ENCODE peak calls at places on chromosomes 7 and 10, in four cellular contexts. I, X, Q and R are unnamed samples.

GRCh38 chr10:92241501-92241900 is 49.4 kb downstream of the CPEB3 start:
- DNase-seq in Q (no peak), I (no peak), X (no peak), R (no peak)

GRCh38 chr7:139360948-139361307 is 1.2 kb downstream of the LUC7L2 start:
- DNase-seq in Q (no peak), I (no peak), X (no peak), R (no peak)

GRCh38 chr10:99435986-99436633 is 5.7 kb upstream of the GOT1 start:
- DNase-seq in I (no peak), Q (peak; percentile 55), X (peak; percentile 37), R (peak; percentile 61)

GRCh38 chr7:139355320-139355719 is 4.4 kb upstream of the LUC7L2 start:
- DNase-seq in Q (no peak), X (no peak), I (no peak), R (no peak)

GRCh38 chr10:5442056-5442989 is 30.0 kb downstream of the NET1 start:
- DNase-seq in X (peak; percentile 53), Q (peak; percentile 59), I (no peak), R (peak; percentile 74)

GRCh38 chr7:128189231-128189930 is 51.7 kb upstream of the LEP start:
- DNase-seq in X (no peak), Q (no peak), I (no peak), R (no peak)

GRCh38 chr7:3888096-3888495 is 587.0 kb downstream of the SDK1 start:
- DNase-seq in Q (no peak), X (no peak), I (no peak), R (peak; percentile 33)

GRCh38 chr7:158324397-158325360 is 262.9 kb downstream of the PTPRN2 start:
- DNase-seq in Q (no peak), I (no peak), X (no peak), R (peak; percentile 74)

GRCh38 chr10:69328346-69328687 is 50.0 kb downstream of the HK1 start:
- DNase-seq in I (no peak), Q (peak; percentile 11), X (no peak), R (no peak)

GRCh38 chr7:157755741-157756140 is 418.9 kb downstream of the DNAJB6 start:
- DNase-seq in X (no peak), I (no peak), Q (no peak), R (no peak)

GRCh38 chr7:45088821-45089313 is at the start of gene NACAD:
- DNase-seq in X (no peak), Q (no peak), I (peak; percentile 53), R (peak; percentile 17)

GRCh38 chr7:29866490-29866930 is 60.2 kb downstream of the WIPF3 start:
- DNase-seq in I (peak; percentile 29), X (no peak), Q (no peak), R (no peak)

GRCh38 chr7:106329408-106329807 is 44.6 kb upstream of the NAMPT start:
- DNase-seq in I (no peak), X (peak; percentile 41), Q (no peak), R (no peak)

GRCh38 chr7:31883761-31884164 is 186.4 kb downstream of the PDE1C start:
- DNase-seq in X (peak; percentile 91), Q (peak; percentile 64), I (no peak), R (peak; percentile 84)

GRCh38 chr7:108308276-108308675 is 148.0 kb downstream of the NRCAM start:
- DNase-seq in X (peak; percentile 34), Q (no peak), I (no peak), R (no peak)

GRCh38 chr10:132389631-132390454 is 7.2 kb upstream of the PWWP2B start:
- DNase-seq in Q (no peak), I (peak; percentile 11), X (no peak), R (no peak)

GRCh38 chr10:114504769-114505579 is 100.7 kb upstream of the AFAP1L2 start:
- DNase-seq in X (peak; percentile 79), Q (no peak), I (no peak), R (peak; percentile 91)

GRCh38 chr10:836782-837181 is 94.7 kb downstream of the LARP4B start:
- DNase-seq in I (no peak), X (no peak), Q (no peak), R (no peak)

GRCh38 chr7:84675633-84676034 is 481.0 kb upstream of the SEMA3A start:
- DNase-seq in I (no peak), X (peak; percentile 85), Q (peak; percentile 23), R (peak; percentile 93)

GRCh38 chr7:30066697-30067096 is 38.5 kb downstream of the PLEKHA8 start:
- DNase-seq in X (no peak), Q (no peak), I (no peak), R (no peak)

GRCh38 chr10:80443531-80443974 is 10.6 kb upstream of the TSPAN14 start:
- DNase-seq in Q (peak; percentile 63), I (no peak), X (no peak), R (no peak)

GRCh38 chr7:133543657-133544056 is 290.8 kb downstream of the EXOC4 start:
- DNase-seq in Q (no peak), X (no peak), I (no peak), R (no peak)

GRCh38 chr10:74855027-74855426 is 28.6 kb downstream of the KAT6B start:
- DNase-seq in I (peak; percentile 38), X (no peak), Q (peak; percentile 69), R (no peak)

GRCh38 chr7:94405506-94405905 is 10.8 kb downstream of the COL1A2 start:
- DNase-seq in I (no peak), X (no peak), Q (no peak), R (no peak)

GRCh38 chr10:13100349-13101294 is 659 bp downstream of the OPTN start:
- DNase-seq in Q (peak; percentile 36), I (peak; percentile 31), X (peak; percentile 42), R (peak; percentile 49)

GRCh38 chr10:13102002-13102794 is 2.2 kb downstream of the OPTN start:
- DNase-seq in I (no peak), Q (peak; percentile 60), X (no peak), R (no peak)

GRCh38 chr10:13095929-13096328 is 4.0 kb upstream of the OPTN start:
- DNase-seq in I (no peak), X (no peak), Q (no peak), R (no peak)

GRCh38 chr10:13099666-13100348 is at the start of gene OPTN:
- DNase-seq in Q (peak; percentile 86), X (peak; percentile 82), I (peak; percentile 82), R (peak; percentile 84)

GRCh38 chr10:13099144-13099665 is 758 bp upstream of the OPTN start:
- DNase-seq in Q (peak; percentile 75), I (no peak), X (peak; percentile 71), R (peak; percentile 69)
- TF ChIP-seq CTCF in Q (peak; percentile 66), I (no peak), X (peak; percentile 63), R (peak; percentile 68)

GRCh38 chr7:1668486-1668931 is 1.6 kb upstream of the ELFN1 start:
- DNase-seq in I (peak; percentile 49), X (no peak), Q (no peak), R (peak; percentile 11)

GRCh38 chr7:1668932-1669485 is 1.1 kb upstream of the ELFN1 start:
- DNase-seq in Q (no peak), X (no peak), I (no peak), R (peak; percentile 30)

GRCh38 chr7:1670894-1671875 is 1.1 kb downstream of the ELFN1 start:
- DNase-seq in Q (no peak), X (no peak), I (no peak), R (no peak)

GRCh38 chr7:1669486-1669951 is 558 bp upstream of the ELFN1 start:
- DNase-seq in X (no peak), I (no peak), Q (no peak), R (no peak)

GRCh38 chr7:1669954-1670893 is at the start of gene ELFN1:
- DNase-seq in X (no peak), Q (no peak), I (no peak), R (peak; percentile 29)
- H3K4me3 ChIP-seq in X (peak within 1 kb of the TSS; percentile 44), Q (no peak within 1 kb of the TSS), I (peak within 1 kb of the TSS; percentile 73), R (no peak within 1 kb of the TSS)

GRCh38 chr7:99313204-99313573 is 12.5 kb upstream of the ARPC1A start:
- DNase-seq in X (no peak), I (no peak), Q (peak; percentile 28), R (no peak)
- TF ChIP-seq CTCF in X (no peak), I (peak; percentile 13), Q (no peak), R (no peak)

GRCh38 chr7:74297516-74298233 is 8.5 kb downstream of the CLIP2 start:
- DNase-seq in X (no peak), Q (no peak), I (no peak), R (peak; percentile 37)

GRCh38 chr7:74292757-74293576 is 3.8 kb downstream of the CLIP2 start:
- DNase-seq in Q (no peak), X (no peak), I (no peak), R (no peak)

GRCh38 chr7:74291535-74291934 is 2.3 kb downstream of the CLIP2 start:
- DNase-seq in X (no peak), I (no peak), Q (no peak), R (no peak)

GRCh38 chr7:74293577-74293908 is 4.3 kb downstream of the CLIP2 start:
- DNase-seq in X (no peak), Q (peak; percentile 63), I (no peak), R (no peak)

GRCh38 chr7:74294191-74294998 is 5.2 kb downstream of the CLIP2 start:
- DNase-seq in Q (no peak), X (no peak), I (peak; percentile 28), R (no peak)
- H3K4me3 ChIP-seq in Q (no peak overlapping the region), X (no peak overlapping the region), I (peak overlapping the region; percentile 41), R (no peak overlapping the region)

GRCh38 chr10:30238836-30239235 is 110.2 kb downstream of the MTPAP start:
- DNase-seq in Q (no peak), X (no peak), I (no peak), R (no peak)

GRCh38 chr10:30241422-30242110 is 107.5 kb downstream of the MTPAP start:
- DNase-seq in Q (peak; percentile 41), X (no peak), I (no peak), R (no peak)
- TF ChIP-seq CTCF in Q (no peak), X (no peak), I (peak; percentile 6), R (no peak)

GRCh38 chr7:70627488-70627887 is 504.5 kb upstream of the GALNT17 start:
- DNase-seq in X (no peak), I (no peak), Q (no peak), R (no peak)
- H3K4me3 ChIP-seq in X (no peak overlapping the region), I (no peak overlapping the region), Q (no peak overlapping the region), R (no peak overlapping the region)

DNA sequence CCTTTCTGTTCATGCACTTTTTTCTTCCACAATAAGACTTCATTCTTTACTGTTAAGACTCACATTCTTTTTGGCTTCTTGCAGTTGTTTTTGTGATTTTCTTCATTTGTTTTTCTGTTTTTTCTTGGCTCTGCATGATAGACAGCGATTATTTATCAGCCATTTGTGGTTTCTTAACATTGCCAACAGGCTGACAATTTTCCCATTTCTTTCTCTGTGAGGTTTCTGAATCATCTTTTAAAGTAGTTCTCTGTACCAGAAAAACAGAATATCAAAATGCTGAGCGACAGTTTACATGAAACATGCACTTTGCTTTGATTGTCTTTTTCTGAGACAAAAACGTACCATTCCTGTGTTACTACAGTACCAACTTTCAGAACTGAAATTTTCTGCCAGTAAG is 334.2 kb upstream of the MAGI2 start:
- DNase-seq in Q (no peak), X (no peak), I (no peak), R (no peak)
- TF ChIP-seq CTCF in Q (no peak), X (no peak), I (no peak), R (no peak)

GRCh38 chr7:28685291-28685659 is 272.9 kb downstream of the TRIL start:
- DNase-seq in I (peak; percentile 34), X (no peak), Q (no peak), R (no peak)
- H3K4me3 ChIP-seq in I (peak overlapping the region; percentile 68), X (no peak overlapping the region), Q (no peak overlapping the region), R (no peak overlapping the region)

GRCh38 chr7:140661124-140661523 is 11.6 kb upstream of the ADCK2 start:
- DNase-seq in Q (no peak), I (no peak), X (no peak), R (no peak)
- TF ChIP-seq CTCF in Q (no peak), I (no peak), X (peak; percentile 24), R (peak; percentile 36)